ENCODE peak calls at places on chromosomes 12 and 14, in seven cellular contexts. A is NCI-H748 treated with DMSO at 0.1 percent for 48 hours; Q is activated CD4-positive, alpha-beta T cell treated with anti-CD3 and anti-CD28 coated beads for 48 hours; J is CD4-positive, alpha-beta T cell; L is tibial artery; T is uterus; Y is stimulated activated CD4-positive, alpha-beta T cell treated with anti-CD3 and anti-CD28 coated beads, Interleukin-1b, Interleukin-23, amount 100 ng/mL, for 4 hours. V is an unnamed sample.

GRCh38 chr14:104926619-104927431 is 2.1 kb downstream of the PLD4 start:
- DNase-seq in A (no peak), Q (no peak), J (no peak), L (no peak), T (no peak), Y (no peak), V (no peak)

GRCh38 chr14:63542231-63542999 is 762 bp downstream of the PPP2R5E start:
- DNase-seq in A (peak), Q (peak), J (no peak), L (peak), T (peak), Y (no peak), V (no peak)

GRCh38 chr14:31243860-31244259 is 36.3 kb upstream of the HECTD1 start:
- DNase-seq in A (no peak), Q (peak), J (no peak), L (no peak), T (no peak), Y (no peak), V (no peak)

GRCh38 chr12:26833692-26834168 is 736 bp upstream of the ITPR2 start:
- DNase-seq in A (no peak), Q (peak), J (peak), L (peak), T (peak), Y (peak), V (peak)

GRCh38 chr14:73567951-73568885 is 795 bp upstream of the ACOT2 start:
- DNase-seq in A (no peak), Q (peak), J (no peak), L (no peak), T (no peak), Y (no peak), V (no peak)

GRCh38 chr12:47190271-47190750 is 110.6 kb upstream of the AMIGO2 start:
- DNase-seq in A (no peak), Q (peak), J (no peak), L (no peak), T (no peak), Y (no peak), V (no peak)

GRCh38 chr12:106902053-106902452 is 53.7 kb upstream of the TMEM263 start:
- DNase-seq in A (no peak), Q (no peak), J (no peak), L (no peak), T (no peak), Y (no peak), V (no peak)

GRCh38 chr12:62660763-62661162 is 194.1 kb downstream of the MON2 start:
- DNase-seq in A (no peak), Q (no peak), J (no peak), L (no peak), T (no peak), Y (no peak), V (no peak)

GRCh38 chr12:111887916-111888745 is 46.1 kb downstream of the MAPKAPK5 start:
- DNase-seq in A (no peak), Q (no peak), J (no peak), L (no peak), T (no peak), Y (no peak), V (no peak)

GRCh38 chr12:11500222-11500860 is 105.0 kb upstream of the PRB2 start:
- DNase-seq in A (no peak), Q (peak), J (peak), L (peak), T (peak), Y (peak), V (peak)

GRCh38 chr12:14577344-14577743 is 9.7 kb upstream of the PLBD1 start:
- DNase-seq in A (no peak), Q (no peak), J (no peak), L (no peak), T (no peak), Y (no peak), V (no peak)

GRCh38 chr12:10190558-10191388 is 11.9 kb downstream of the TMEM52B start:
- DNase-seq in A (peak), Q (peak), J (peak), L (peak), T (peak), Y (no peak), V (peak)

GRCh38 chr14:67746927-67747326 is 45.2 kb downstream of the RDH12 start:
- DNase-seq in A (no peak), Q (peak), J (no peak), L (no peak), T (no peak), Y (no peak), V (no peak)

GRCh38 chr12:41566703-41567102 is 378.6 kb downstream of the PDZRN4 start:
- DNase-seq in A (no peak), Q (no peak), J (no peak), L (no peak), T (no peak), Y (no peak), V (no peak)

GRCh38 chr12:83389237-83389996 is 702.7 kb downstream of the TMTC2 start:
- DNase-seq in A (no peak), Q (no peak), J (no peak), L (no peak), T (no peak), Y (no peak), V (no peak)

GRCh38 chr14:102403028-102403427 is 40.3 kb downstream of the TECPR2 start:
- DNase-seq in A (no peak), Q (no peak), J (no peak), L (no peak), T (no peak), Y (no peak), V (no peak)

GRCh38 chr12:107377596-107378385 is 284.4 kb upstream of the CRY1 start:
- DNase-seq in A (no peak), Q (no peak), J (no peak), L (no peak), T (no peak), Y (no peak), V (no peak)

GRCh38 chr14:66315098-66315497 is 171.1 kb upstream of the CCDC196 start:
- DNase-seq in A (no peak), Q (no peak), J (no peak), L (no peak), T (no peak), Y (no peak), V (no peak)

GRCh38 chr12:106736051-106736957 is 38.2 kb upstream of the RIC8B start:
- DNase-seq in A (no peak), Q (no peak), J (no peak), L (no peak), T (no peak), Y (no peak), V (no peak)

GRCh38 chr12:107254258-107254856 is 161.0 kb upstream of the CRY1 start:
- DNase-seq in A (no peak), Q (no peak), J (no peak), L (no peak), T (no peak), Y (no peak), V (no peak)

GRCh38 chr12:1013618-1014489 is 22.8 kb downstream of the ERC1 start:
- DNase-seq in A (no peak), Q (no peak), J (no peak), L (no peak), T (no peak), Y (no peak), V (no peak)

GRCh38 chr12:107645630-107646333 is 39.8 kb upstream of the PWP1 start:
- DNase-seq in A (no peak), Q (no peak), J (no peak), L (no peak), T (peak), Y (no peak), V (no peak)

GRCh38 chr14:60722836-60723217 is 1.3 kb downstream of the SIX4 start:
- DNase-seq in A (peak), Q (no peak), J (no peak), L (peak), T (no peak), Y (no peak), V (peak)

V was measured in ovary.